ENCODE peak calls at places on chromosomes 12 and 14, in eight cellular contexts. N is NCI-H510A treated with DMSO at 0.1 percent for 48 hours, D is mesendoderm, J is LoVo, F is kidney, O is tibial nerve, K is EH, E is heart right ventricle. H is an unnamed sample.

GRCh38 chr12:85405781-85406522 is 125.9 kb downstream of the ALX1 start:
- DNase-seq in F (no peak), N (no peak), O (no peak), E (no peak), D (peak; percentile 30), K (peak; percentile 49), J (no peak), H (peak; percentile 80)

GRCh38 chr14:64815257-64815656 is 64.5 kb downstream of the SPTB start:
- DNase-seq in O (no peak), N (peak; percentile 44), J (no peak), K (no peak), F (no peak), E (no peak), D (no peak), H (no peak)

GRCh38 chr12:95784286-95784685 is 6.3 kb downstream of the NTN4 start:
- DNase-seq in D (peak; percentile 31), N (no peak), O (no peak), F (no peak), E (no peak), K (peak; percentile 61), J (no peak), H (no peak)

GRCh38 chr14:96351986-96352385 is 11.2 kb downstream of the ATG2B start:
- DNase-seq in J (no peak), O (no peak), F (no peak), N (no peak), K (peak; percentile 15), E (no peak), D (no peak), H (no peak)

GRCh38 chr12:32896438-32897275 is at the start of gene PKP2:
- DNase-seq in K (no peak), O (peak; percentile 21), D (peak; percentile 91), F (peak; percentile 94), N (peak; percentile 72), J (peak; percentile 98), E (peak; percentile 28), H (no peak)

GRCh38 chr12:26102954-26103353 is 21.9 kb downstream of the BHLHE41 start:
- DNase-seq in N (no peak), K (no peak), F (no peak), J (no peak), D (no peak), E (no peak), O (no peak), H (no peak)

GRCh38 chr14:22319526-22320352 is 269.3 kb downstream of the DAD1 start:
- DNase-seq in K (peak; percentile 36), E (peak; percentile 59), J (peak; percentile 57), O (peak; percentile 87), N (peak; percentile 1), F (no peak), D (peak; percentile 78), H (no peak)

GRCh38 chr12:131619106-131619642 is 91.7 kb upstream of the SFSWAP start:
- DNase-seq in D (no peak), F (peak; percentile 41), K (no peak), N (no peak), O (no peak), J (no peak), E (no peak), H (no peak)

GRCh38 chr14:101197595-101198397 is 294.3 kb upstream of the RTL1 start:
- DNase-seq in F (peak; percentile 48), J (no peak), D (no peak), E (no peak), N (no peak), K (no peak), O (no peak), H (no peak)

GRCh38 chr14:106551265-106551664 is 1024.9 kb downstream of the TMEM121 start:
- DNase-seq in N (no peak), E (no peak), K (no peak), F (no peak), D (no peak), J (no peak), O (no peak), H (no peak)

GRCh38 chr14:36402867-36403266 is 82.4 kb upstream of the MBIP start:
- DNase-seq in D (peak; percentile 44), F (no peak), E (no peak), K (no peak), N (no peak), O (no peak), J (no peak), H (no peak)

GRCh38 chr12:56998981-56999380 is 7.4 kb downstream of the ZBTB39 start:
- DNase-seq in J (no peak), N (no peak), F (no peak), O (no peak), D (no peak), K (no peak), E (no peak), H (no peak)

GRCh38 chr12:84632556-84632955 is 280.0 kb downstream of the SLC6A15 start:
- DNase-seq in O (no peak), N (no peak), D (peak; percentile 37), E (no peak), F (no peak), K (peak; percentile 82), J (no peak), H (no peak)

GRCh38 chr14:45400509-45400908 is 147.5 kb upstream of the MIS18BP1 start:
- DNase-seq in J (no peak), E (no peak), F (no peak), O (no peak), K (no peak), N (no peak), D (no peak), H (no peak)

GRCh38 chr14:104794099-104794498 is 1.4 kb downstream of the AKT1 start:
- DNase-seq in F (no peak), J (peak; percentile 65), E (no peak), N (peak; percentile 34), D (peak; percentile 90), K (peak; percentile 78), O (no peak), H (peak; percentile 34)

GRCh38 chr14:89540830-89541470 is 123.9 kb upstream of the FOXN3 start:
- DNase-seq in D (peak; percentile 80), F (no peak), K (peak; percentile 94), N (no peak), O (no peak), E (no peak), J (no peak), H (no peak)

GRCh38 chr14:91373591-91374245 is 43.9 kb downstream of the CCDC88C start:
- DNase-seq in J (no peak), F (no peak), N (no peak), E (no peak), D (no peak), K (peak; percentile 11), O (no peak), H (no peak)

GRCh38 chr12:12207746-12208145 is 59.1 kb downstream of the LRP6 start:
- DNase-seq in J (no peak), O (no peak), F (no peak), D (no peak), K (peak; percentile 25), E (no peak), N (no peak), H (no peak)

GRCh38 chr12:85985996-85986395 is 111.9 kb downstream of the NTS start:
- DNase-seq in E (no peak), N (peak; percentile 2), F (no peak), J (no peak), O (no peak), K (no peak), D (no peak), H (no peak)

GRCh38 chr14:21072102-21072501 is 2.0 kb downstream of the ARHGEF40 start:
- DNase-seq in J (no peak), N (peak; percentile 9), O (peak; percentile 59), D (peak; percentile 70), K (peak; percentile 76), F (no peak), E (peak; percentile 61), H (no peak)

H was measured in astrocyte of the cerebellum.